ENCODE peak calls at places on chromosomes 1 and 21, in four cellular contexts. T is ovary, V is upper lobe of left lung, G is heart right ventricle. C is an unnamed sample. For H3K27me3, the result is how much of the 10 kb centered on the place peaks cover.

GRCh38 chr1:24400065-24400464 is 13.5 kb downstream of the STPG1 start:
- DNase-seq in T (no peak), V (no peak), G (no peak), C (no peak)

GRCh38 chr1:113542221-113542701 is 151.9 kb downstream of the MAGI3 start:
- DNase-seq in T (no peak), V (no peak), G (no peak), C (no peak)

GRCh38 chr1:113086551-113086950 is 13.6 kb downstream of the LRIG2 start:
- DNase-seq in T (no peak), V (no peak), G (no peak), C (no peak)

GRCh38 chr1:39098569-39099250 is 72.6 kb downstream of the NDUFS5 start:
- DNase-seq in T (peak), V (no peak), G (peak), C (peak)

GRCh38 chr1:33971018-33971710 is 107.3 kb downstream of the HMGB4 start:
- DNase-seq in T (no peak), V (no peak), G (no peak), C (no peak)

GRCh38 chr1:204296431-204296988 is 63.2 kb downstream of the PLEKHA6 start:
- DNase-seq in T (peak), V (no peak), G (no peak), C (no peak)

GRCh38 chr1:44220001-44220751 is 6.9 kb downstream of the DMAP1 start:
- DNase-seq in T (no peak), V (peak), G (no peak), C (no peak)

GRCh38 chr1:62142550-62142949 is 52.1 kb upstream of the L1TD1 start:
- DNase-seq in T (no peak), V (no peak), G (no peak), C (no peak)

GRCh38 chr1:205486258-205486657 is 18.2 kb upstream of the CDK18 start:
- DNase-seq in T (no peak), V (no peak), G (no peak), C (no peak)

GRCh38 chr21:17513214-17514123 is 626 bp downstream of the CXADR start:
- DNase-seq in T (peak), V (peak), G (peak), C (peak)

GRCh38 chr1:55305735-55306134 is 90.6 kb upstream of the USP24 start:
- DNase-seq in T (no peak), V (no peak), G (no peak), C (no peak)

GRCh38 chr1:55298167-55298894 is 83.2 kb upstream of the USP24 start:
- DNase-seq in T (no peak), V (no peak), G (no peak), C (no peak)

GRCh38 chr1:55302972-55303371 is 87.8 kb upstream of the USP24 start:
- DNase-seq in T (no peak), V (no peak), G (no peak), C (no peak)

GRCh38 chr1:55304306-55304705 is 89.1 kb upstream of the USP24 start:
- DNase-seq in T (no peak), V (no peak), G (no peak), C (no peak)

GRCh38 chr1:55300975-55301374 is 85.8 kb upstream of the USP24 start:
- DNase-seq in T (no peak), V (no peak), G (no peak), C (no peak)
- TF ChIP-seq CTCF in T (no peak), V (no peak), G (no peak), C (no peak)

GRCh38 chr1:36673207-36673606 is 190.5 kb upstream of the CSF3R start:
- DNase-seq in T (no peak), V (no peak), G (no peak), C (no peak)
- H3K27me3 ChIP-seq in T (under half), V (under half), G (half or more), C (under half)

DNA sequence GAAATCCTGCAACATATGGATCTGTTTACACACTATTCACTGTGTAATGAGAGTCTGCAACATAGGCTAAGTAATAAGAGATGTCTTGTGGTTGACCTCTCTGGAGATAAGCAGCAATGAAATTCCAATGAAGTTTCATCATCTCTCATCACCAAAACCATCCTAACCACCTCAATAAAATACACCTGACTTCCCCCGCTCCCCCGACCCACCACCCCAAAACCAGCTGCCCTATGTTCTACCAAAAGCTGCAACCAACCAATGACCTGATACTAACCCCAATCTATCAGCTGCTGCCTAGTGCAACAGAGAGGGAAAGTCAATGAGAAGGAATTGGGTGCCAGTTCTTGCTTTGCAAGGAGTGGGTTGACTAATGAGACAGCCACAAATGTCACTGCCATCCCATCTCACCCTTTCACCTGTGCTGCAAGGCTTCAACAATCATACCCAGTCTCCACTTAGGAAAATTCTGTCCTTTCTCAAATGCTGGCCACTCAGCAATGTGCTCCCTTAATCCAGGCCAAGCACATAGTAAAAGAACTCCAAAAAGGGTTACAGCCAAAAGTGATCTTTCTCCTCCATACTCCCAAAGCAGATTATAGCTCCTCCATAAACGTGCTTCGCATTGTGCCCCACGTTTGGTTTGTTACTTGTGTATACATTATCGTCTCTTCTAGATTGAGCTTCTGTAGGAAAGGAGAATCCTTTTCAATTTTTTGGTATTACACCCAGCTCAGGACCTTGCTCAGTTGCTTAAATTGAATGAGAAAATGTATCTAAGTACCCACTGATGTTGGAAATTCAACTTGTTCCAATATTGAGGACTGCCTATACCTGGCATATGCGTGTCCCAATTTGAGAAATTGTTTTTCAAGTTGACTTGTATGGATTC is 29.0 kb downstream of the MRPL39 start:
- DNase-seq in T (no peak), V (no peak), G (no peak), C (peak)
- TF ChIP-seq CTCF in T (no peak), V (no peak), G (no peak), C (no peak)

DNA sequence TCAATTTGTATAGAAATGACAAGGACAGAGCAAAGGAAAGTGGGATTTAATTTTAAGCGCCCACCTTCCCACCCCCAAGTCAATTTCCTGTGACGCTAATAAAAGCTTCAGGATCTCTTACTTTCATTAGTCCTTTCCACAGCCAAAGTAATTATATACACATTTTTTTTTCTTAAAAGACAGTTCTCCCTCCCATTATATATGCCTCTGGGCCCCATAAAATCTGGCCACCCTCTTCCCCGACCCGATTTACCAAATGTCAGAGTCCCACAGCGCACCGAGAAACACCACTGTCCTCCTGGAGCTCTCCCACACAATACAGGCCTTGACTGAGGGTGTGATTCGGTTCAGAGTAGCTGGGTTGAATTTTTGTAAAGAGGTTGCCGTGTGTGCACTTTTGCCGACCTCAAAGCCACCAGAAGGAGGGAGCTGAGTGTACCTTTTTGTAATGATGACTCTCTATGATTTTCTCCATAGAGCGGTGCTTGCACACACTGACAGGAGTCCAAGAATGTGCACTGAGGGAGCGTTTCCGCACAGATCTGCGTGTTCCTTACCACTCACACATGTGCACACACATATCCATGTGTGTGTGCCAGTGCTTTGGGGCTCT is 26.2 kb upstream of the IL10 start:
- DNase-seq in T (no peak), V (no peak), G (no peak), C (no peak)
- H3K27me3 ChIP-seq in T (under half), V (under half), G (under half), C (under half)

GRCh38 chr1:22380024-22380785 is 71.4 kb upstream of the ZBTB40 start:
- DNase-seq in T (no peak), V (no peak), G (no peak), C (no peak)
- TF ChIP-seq CTCF in T (no peak), V (no peak), G (no peak), C (peak)

DNA sequence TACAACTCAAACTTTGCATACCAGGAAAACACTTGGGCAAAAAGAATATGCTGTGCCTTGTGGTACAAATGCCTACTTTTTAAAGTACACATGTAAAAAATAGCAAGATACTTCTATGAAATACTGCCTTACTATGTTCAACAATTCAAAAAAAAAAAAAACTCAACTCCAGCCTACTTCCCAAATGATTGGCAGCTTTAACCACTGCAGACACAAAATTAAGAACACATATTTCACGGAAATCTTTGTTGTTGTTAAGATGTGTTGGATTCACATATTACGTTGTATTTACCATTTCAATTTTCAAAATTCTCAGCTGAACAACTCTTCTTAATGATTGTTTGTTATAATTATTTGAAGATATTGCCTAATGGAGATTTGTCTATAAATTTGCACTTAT is 213.1 kb upstream of the NFIA start:
- DNase-seq in T (no peak), V (no peak), G (no peak), C (no peak)
- H3K27me3 ChIP-seq in T (under half), V (under half), G (under half), C (under half)

GRCh38 chr1:88302843-88303486 is 381.1 kb upstream of the PKN2 start:
- DNase-seq in T (peak), V (no peak), G (no peak), C (no peak)
- TF ChIP-seq CTCF in T (peak), V (no peak), G (peak), C (peak)

GRCh38 chr1:46522969-46523320 is 28.5 kb downstream of the KNCN start:
- DNase-seq in T (no peak), V (no peak), G (no peak), C (no peak)

GRCh38 chr1:46520063-46520911 is 30.7 kb downstream of the DMBX1 start:
- DNase-seq in T (no peak), V (no peak), G (no peak), C (no peak)

GRCh38 chr1:46521417-46521816 is 30.0 kb downstream of the KNCN start:
- DNase-seq in T (no peak), V (no peak), G (no peak), C (no peak)

GRCh38 chr1:46523556-46524443 is 27.6 kb downstream of the KNCN start:
- DNase-seq in T (no peak), V (no peak), G (no peak), C (no peak)

GRCh38 chr1:46522184-46522968 is 29.1 kb downstream of the KNCN start:
- DNase-seq in T (peak), V (peak), G (no peak), C (no peak)
- H3K27me3 ChIP-seq in T (under half), V (under half), G (half or more), C (under half)